ENCODE peak calls at places on chromosome 11, in four cellular contexts. P is gastroesophageal sphincter; O is left lung; K is stimulated activated naive CD8-positive, alpha-beta T cell treated with anti-CD3 and anti-CD28 coated beads, Interleukin-15, Interleukin-2, amounts not matched to agents 100 U/mL and 50 U/mL, for 24 hours. N is an unnamed sample.

GRCh38 chr11:102112654-102112926 is 2.3 kb downstream of the YAP1 start:
- ATAC-seq in P (no peak), O (no peak), K (no peak), N (no peak)

GRCh38 chr11:43410394-43410793 is 51.7 kb downstream of the TTC17 start:
- ATAC-seq in P (no peak), O (peak), K (no peak), N (no peak)

GRCh38 chr11:76738618-76739220 is 44.4 kb upstream of the TSKU start:
- ATAC-seq in P (no peak), O (no peak), K (no peak), N (no peak)

GRCh38 chr11:125070699-125071254 is 7.7 kb downstream of the SLC37A2 start:
- ATAC-seq in P (peak), O (peak), K (peak), N (peak)

GRCh38 chr11:114377612-114378267 is 22.6 kb downstream of the C11orf71 start:
- ATAC-seq in P (no peak), O (no peak), K (no peak), N (no peak)

GRCh38 chr11:64060861-64061444 is 25.2 kb downstream of the FLRT1 start:
- ATAC-seq in P (no peak), O (peak), K (peak), N (peak)

GRCh38 chr11:112115389-112115788 is 28.7 kb downstream of the SDHD start:
- ATAC-seq in P (no peak), O (no peak), K (no peak), N (no peak)

GRCh38 chr11:19683862-19684491 is 28.7 kb upstream of the NAV2 start:
- ATAC-seq in P (no peak), O (no peak), K (no peak), N (no peak)

GRCh38 chr11:34182921-34183685 is 77.7 kb downstream of the NAT10 start:
- ATAC-seq in P (no peak), O (no peak), K (peak), N (no peak)

GRCh38 chr11:100753562-100753961 is 66.5 kb downstream of the ARHGAP42 start:
- ATAC-seq in P (no peak), O (no peak), K (no peak), N (no peak)

GRCh38 chr11:75024068-75024449 is 35.3 kb downstream of the NEU3 start:
- ATAC-seq in P (no peak), O (no peak), K (no peak), N (no peak)

GRCh38 chr11:2566223-2567025 is 121.6 kb downstream of the KCNQ1 start:
- ATAC-seq in P (no peak), O (no peak), K (no peak), N (no peak)

GRCh38 chr11:1070594-1071462 is 3.8 kb upstream of the MUC2 start:
- ATAC-seq in P (no peak), O (no peak), K (no peak), N (no peak)

GRCh38 chr11:107827041-107827440 is 31.5 kb downstream of the SLC35F2 start:
- ATAC-seq in P (no peak), O (no peak), K (peak), N (peak)

GRCh38 chr11:31139479-31139878 is 230.1 kb downstream of the DCDC1 start:
- ATAC-seq in P (no peak), O (no peak), K (no peak), N (no peak)

GRCh38 chr11:27619039-27619438 is 81.2 kb downstream of the BDNF start:
- ATAC-seq in P (no peak), O (no peak), K (no peak), N (no peak)

GRCh38 chr11:75285776-75286360 is 45.3 kb downstream of the TPBGL start:
- ATAC-seq in P (no peak), O (no peak), K (no peak), N (no peak)

GRCh38 chr11:11946180-11946579 is 62.2 kb downstream of the DKK3 start:
- ATAC-seq in P (no peak), O (no peak), K (no peak), N (no peak)

GRCh38 chr11:18265949-18266348 is at the start of gene SAA1:
- ATAC-seq in P (no peak), O (no peak), K (no peak), N (no peak)

GRCh38 chr11:111310723-111311122 is 12.4 kb downstream of the POU2AF3 start:
- ATAC-seq in P (no peak), O (no peak), K (no peak), N (no peak)

GRCh38 chr11:58658553-58659080 is 36.2 kb downstream of the CNTF start:
- ATAC-seq in P (no peak), O (no peak), K (no peak), N (no peak)

GRCh38 chr11:124769804-124770774 is 8.0 kb upstream of the ESAM start:
- ATAC-seq in P (no peak), O (peak), K (no peak), N (no peak)

GRCh38 chr11:66080055-66080817 is 10.2 kb downstream of the PACS1 start:
- ATAC-seq in P (peak), O (peak), K (peak), N (peak)

GRCh38 chr11:58900479-58901420 is 38.5 kb upstream of the GLYATL1 start:
- ATAC-seq in P (no peak), O (peak), K (peak), N (no peak)

GRCh38 chr11:27387362-27387761 is 24.3 kb upstream of the CCDC34 start:
- ATAC-seq in P (no peak), O (no peak), K (no peak), N (no peak)

GRCh38 chr11:61498767-61499341 is 9.7 kb upstream of the LRRC10B start:
- ATAC-seq in P (no peak), O (no peak), K (no peak), N (no peak)

N was measured in activated CD4-positive, CD25-positive, alpha-beta regulatory T cell treated with anti-CD3 and anti-CD28 coated beads, Interleukin-2, amount 50 U/mL, for 24 hours.